ENCODE peak calls at places on chromosomes 11 and 22, in seven cellular contexts. A, C, G, N, D, B and P are unnamed samples.
A peak's percentile ranks its signal among the peaks of the same experiment; 100 is the strongest.

GRCh38 chr11:95792200-95792599 is 1.9 kb downstream of the CEP57 start:
- DNase-seq in A (no peak), C (no peak), G (no peak), N (no peak), D (no peak), B (no peak), P (no peak)

GRCh38 chr11:128757235-128757711 is 63.4 kb downstream of the FLI1 start:
- DNase-seq in A (peak; percentile 19), C (no peak), G (peak; percentile 78), N (peak; percentile 29), D (no peak), B (no peak), P (no peak)

GRCh38 chr22:31084811-31085492 is 3.8 kb downstream of the SMTN start:
- DNase-seq in A (peak; percentile 84), C (peak; percentile 98), G (peak; percentile 85), N (peak; percentile 82), D (peak; percentile 91), B (peak; percentile 50), P (peak; percentile 80)

GRCh38 chr11:32870676-32871075 is 21.9 kb upstream of the QSER1 start:
- DNase-seq in A (no peak), C (no peak), G (peak; percentile 47), N (no peak), D (peak; percentile 16), B (no peak), P (no peak)

GRCh38 chr22:29114392-29114791 is 41.6 kb downstream of the KREMEN1 start:
- DNase-seq in A (no peak), C (no peak), G (no peak), N (no peak), D (no peak), B (no peak), P (no peak)

GRCh38 chr11:74154621-74155281 is 16.1 kb downstream of the C2CD3 start:
- DNase-seq in A (peak; percentile 68), C (no peak), G (no peak), N (peak; percentile 29), D (no peak), B (no peak), P (no peak)

GRCh38 chr11:17768547-17768946 is 34.0 kb downstream of the KCNC1 start:
- DNase-seq in A (no peak), C (no peak), G (no peak), N (no peak), D (no peak), B (no peak), P (no peak)

GRCh38 chr22:45818130-45819085 is 146.8 kb downstream of the ATXN10 start:
- DNase-seq in A (peak; percentile 36), C (no peak), G (no peak), N (peak; percentile 38), D (peak; percentile 59), B (no peak), P (no peak)

GRCh38 chr11:113615098-113615497 is 91.0 kb downstream of the TMPRSS5 start:
- DNase-seq in A (no peak), C (no peak), G (no peak), N (no peak), D (no peak), B (no peak), P (no peak)

GRCh38 chr11:64916040-64916847 is 765 bp downstream of the ATG2A start:
- DNase-seq in A (peak; percentile 20), C (peak; percentile 92), G (peak; percentile 69), N (no peak), D (no peak), B (no peak), P (no peak)

GRCh38 chr11:57584341-57584740 is 13.1 kb upstream of the SERPING1 start:
- DNase-seq in A (no peak), C (no peak), G (no peak), N (no peak), D (peak; percentile 65), B (no peak), P (no peak)

GRCh38 chr22:21641417-21641794 is 696 bp upstream of the SDF2L1 start:
- DNase-seq in A (peak; percentile 42), C (no peak), G (no peak), N (peak; percentile 51), D (peak; percentile 68), B (no peak), P (no peak)

GRCh38 chr22:29226246-29226981 is 20.7 kb downstream of the EMID1 start:
- DNase-seq in A (no peak), C (peak; percentile 79), G (no peak), N (no peak), D (no peak), B (no peak), P (no peak)

GRCh38 chr22:21898354-21898896 is 31.0 kb upstream of the MAPK1 start:
- DNase-seq in A (no peak), C (no peak), G (no peak), N (no peak), D (no peak), B (no peak), P (no peak)

GRCh38 chr11:12696911-12697581 is 22.8 kb downstream of the TEAD1 start:
- DNase-seq in A (no peak), C (no peak), G (no peak), N (no peak), D (no peak), B (no peak), P (no peak)

GRCh38 chr11:74138572-74138971 is 32.2 kb downstream of the C2CD3 start:
- DNase-seq in A (peak; percentile 99), C (no peak), G (no peak), N (peak; percentile 98), D (peak; percentile 66), B (peak; percentile 97), P (no peak)

GRCh38 chr11:131688056-131688693 is 317.8 kb downstream of the NTM start:
- DNase-seq in A (peak; percentile 42), C (peak; percentile 90), G (no peak), N (peak; percentile 59), D (peak; percentile 68), B (no peak), P (peak; percentile 82)

GRCh38 chr11:60116996-60117790 is 28.7 kb downstream of the MS4A2 start:
- DNase-seq in A (no peak), C (no peak), G (no peak), N (no peak), D (no peak), B (no peak), P (no peak)

GRCh38 chr11:72831521-72832300 is 17.5 kb downstream of the ATG16L2 start:
- DNase-seq in A (peak; percentile 54), C (peak; percentile 95), G (peak; percentile 49), N (peak; percentile 70), D (peak; percentile 87), B (no peak), P (peak; percentile 84)

GRCh38 chr22:36383110-36383581 is 4.6 kb downstream of the MYH9 start:
- DNase-seq in A (peak; percentile 98), C (no peak), G (peak; percentile 77), N (peak; percentile 93), D (no peak), B (peak; percentile 75), P (no peak)

GRCh38 chr11:14244926-14245325 is 114.1 kb downstream of the RRAS2 start:
- DNase-seq in A (no peak), C (peak; percentile 42), G (no peak), N (no peak), D (no peak), B (no peak), P (no peak)

GRCh38 chr11:13602844-13603243 is 65.6 kb upstream of the FAR1 start:
- DNase-seq in A (no peak), C (no peak), G (no peak), N (no peak), D (no peak), B (no peak), P (no peak)

GRCh38 chr11:122173074-122173450 is 57.0 kb upstream of the BLID start:
- DNase-seq in A (no peak), C (no peak), G (no peak), N (no peak), D (no peak), B (no peak), P (no peak)

DNA sequence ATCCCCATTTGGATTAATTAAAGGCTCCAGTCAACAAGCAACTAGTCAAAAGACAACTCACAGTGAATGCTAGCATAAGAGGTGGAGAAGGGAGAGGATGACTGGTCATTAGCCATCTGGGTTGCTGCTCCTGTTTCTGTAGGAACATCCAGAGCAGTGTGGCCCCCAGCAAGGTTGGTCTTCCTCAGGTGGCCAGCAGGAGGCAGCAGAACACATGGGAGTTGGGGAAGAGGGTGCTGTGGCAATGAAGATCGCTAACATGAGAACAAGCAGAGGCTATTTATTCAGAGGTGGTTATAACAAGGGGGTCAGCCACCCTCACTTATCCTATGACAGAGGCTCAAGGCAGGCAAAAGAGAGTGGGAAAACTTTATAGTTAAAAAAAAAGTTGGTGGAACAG is 21.3 kb downstream of the IZUMO1R start:
- DNase-seq in A (no peak), C (no peak), G (peak; percentile 32), N (no peak), D (peak; percentile 32), B (no peak), P (no peak)
- TF ChIP-seq CTCF in A (peak; percentile 31), C (no peak), G (no peak), N (peak; percentile 42), D (peak; percentile 48), B (peak; percentile 39), P (peak; percentile 25)

DNA sequence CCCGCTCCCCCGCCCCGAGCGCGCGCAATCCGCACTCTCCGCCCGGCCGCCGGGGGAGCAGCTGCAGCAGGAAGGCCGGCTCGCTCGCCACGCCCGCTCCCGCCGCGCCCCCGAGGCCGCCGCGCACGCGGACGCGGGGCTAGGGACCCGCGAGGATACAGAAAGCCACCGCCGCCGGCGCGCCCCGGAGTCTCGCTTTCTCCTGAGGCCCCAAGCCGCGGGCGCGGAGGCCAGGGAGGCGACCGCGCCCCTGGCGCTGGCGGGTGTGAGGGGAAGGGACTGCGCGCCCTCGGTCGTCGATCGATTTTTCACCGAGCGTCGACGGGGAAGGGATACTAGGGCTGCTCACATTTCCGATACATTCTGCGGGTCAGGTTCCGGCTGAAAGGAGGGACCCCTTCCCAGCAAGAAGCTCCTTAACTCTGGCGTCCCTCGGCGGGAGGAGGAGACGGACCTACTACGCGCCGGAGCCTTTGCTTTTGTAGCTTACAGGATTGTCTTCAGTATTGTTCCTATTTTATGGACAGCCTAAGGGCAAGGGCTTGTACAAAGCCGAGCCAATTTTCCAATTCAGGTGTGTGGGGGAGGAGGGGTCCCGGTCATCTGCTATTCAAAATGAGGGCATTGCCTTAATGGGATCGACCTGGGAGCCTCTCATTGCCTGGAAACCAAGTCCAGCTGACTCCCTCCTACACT is 416 bp upstream of the GAB2 start:
- DNase-seq in A (peak; percentile 73), C (peak; percentile 95), G (peak; percentile 75), N (peak; percentile 72), D (peak; percentile 91), B (no peak), P (peak; percentile 85)
- TF ChIP-seq CTCF in A (no peak), C (no peak), G (no peak), N (no peak), D (no peak), B (no peak), P (no peak)

GRCh38 chr11:2401436-2401984 is 960 bp downstream of the TSSC4 start:
- DNase-seq in A (no peak), C (no peak), G (no peak), N (no peak), D (no peak), B (no peak), P (no peak)
- TF ChIP-seq CTCF in A (no peak), C (no peak), G (no peak), N (no peak), D (no peak), B (no peak), P (no peak)

GRCh38 chr22:18970180-18970947 is 34.3 kb upstream of the PRODH start:
- DNase-seq in A (peak; percentile 30), C (no peak), G (no peak), N (no peak), D (peak; percentile 62), B (no peak), P (peak; percentile 49)
- TF ChIP-seq CTCF in A (no peak), C (no peak), G (no peak), N (peak; percentile 3), D (no peak), B (no peak), P (peak; percentile 29)